ENCODE peak calls at places on chromosomes 11 and 22, in nine cellular contexts. E, X, B, Z, R, P, Y, L and A are unnamed samples.

GRCh38 chr11:28963189-28963588 is 855.0 kb downstream of the METTL15 start:
- DNase-seq in E (no peak), X (no peak), B (no peak), Z (no peak), R (no peak), P (no peak), Y (no peak), L (no peak), A (no peak)

GRCh38 chr11:5123802-5124521 is 14.2 kb downstream of the OR52A5 start:
- DNase-seq in E (peak; percentile 37), X (peak; percentile 20), B (peak; percentile 66), Z (peak; percentile 54), R (peak; percentile 61), P (peak; percentile 23), Y (peak; percentile 4), L (peak; percentile 79), A (peak; percentile 44)

GRCh38 chr11:29100967-29101366 is 915.9 kb downstream of the KCNA4 start:
- DNase-seq in E (no peak), X (no peak), B (no peak), Z (no peak), R (no peak), P (no peak), Y (no peak), L (no peak), A (no peak)

GRCh38 chr11:108768370-108768769 is 103.5 kb downstream of the DDX10 start:
- DNase-seq in E (no peak), X (no peak), B (no peak), Z (no peak), R (no peak), P (no peak), Y (no peak), L (no peak), A (no peak)

GRCh38 chr11:77127969-77128691 is at the start of gene MYO7A:
- DNase-seq in E (no peak), X (no peak), B (no peak), Z (peak; percentile 94), R (peak; percentile 49), P (no peak), Y (no peak), L (peak; percentile 33), A (no peak)

GRCh38 chr11:27392715-27393114 is 29.7 kb upstream of the CCDC34 start:
- DNase-seq in E (no peak), X (no peak), B (peak; percentile 44), Z (no peak), R (no peak), P (no peak), Y (no peak), L (no peak), A (no peak)

GRCh38 chr11:66912361-66912760 is 45.8 kb downstream of the PC start:
- DNase-seq in E (no peak), X (no peak), B (no peak), Z (no peak), R (no peak), P (no peak), Y (no peak), L (no peak), A (no peak)

GRCh38 chr11:69430566-69430965 is 50.9 kb upstream of the LINC01488 start:
- DNase-seq in E (no peak), X (no peak), B (no peak), Z (peak; percentile 85), R (no peak), P (no peak), Y (no peak), L (no peak), A (no peak)

GRCh38 chr11:65301491-65302329 is 13.0 kb upstream of the CDC42EP2 start:
- DNase-seq in E (no peak), X (no peak), B (no peak), Z (no peak), R (peak; percentile 59), P (no peak), Y (no peak), L (peak; percentile 68), A (peak; percentile 68)

GRCh38 chr11:94774345-94774744 is 6.2 kb downstream of the AMOTL1 start:
- DNase-seq in E (no peak), X (no peak), B (no peak), Z (no peak), R (no peak), P (no peak), Y (no peak), L (no peak), A (no peak)

GRCh38 chr11:8342821-8343681 is 79.4 kb upstream of the LMO1 start:
- DNase-seq in E (no peak), X (no peak), B (no peak), Z (no peak), R (no peak), P (no peak), Y (peak; percentile 50), L (no peak), A (no peak)

GRCh38 chr11:117095301-117096139 is 2.7 kb downstream of the SIK3 start:
- DNase-seq in E (no peak), X (no peak), B (no peak), Z (no peak), R (no peak), P (no peak), Y (no peak), L (no peak), A (no peak)

GRCh38 chr22:19058713-19059451 is 63.3 kb downstream of the DGCR2 start:
- DNase-seq in E (no peak), X (no peak), B (peak; percentile 7), Z (no peak), R (peak; percentile 10), P (no peak), Y (peak; percentile 15), L (no peak), A (no peak)